ENCODE peak calls at places on chromosomes 12 and 14, in seven cellular contexts. M is psoas muscle, C is uterus, Z is cardiac muscle cell, A is pancreas, H is aorta, Q is colonic mucosa. X is an unnamed sample.

GRCh38 chr12:81288651-81289050 is 210.8 kb downstream of the ACSS3 start:
- DNase-seq in A (no peak), M (no peak), H (no peak), C (no peak), Z (no peak), Q (no peak), X (no peak)

GRCh38 chr14:67579040-67579439 is 21.0 kb downstream of the PIGH start:
- DNase-seq in C (no peak), A (no peak), H (no peak), Z (no peak), Q (no peak), M (no peak), X (no peak)

GRCh38 chr14:61342486-61342885 is 21.1 kb downstream of the PRKCH start:
- DNase-seq in A (no peak), Q (no peak), H (peak; percentile 53), M (no peak), C (peak; percentile 31), Z (no peak), X (no peak)

GRCh38 chr12:29320295-29321090 is 60.5 kb downstream of the ERGIC2 start:
- DNase-seq in H (no peak), C (no peak), M (no peak), Q (no peak), A (no peak), Z (peak; percentile 65), X (no peak)

GRCh38 chr14:33655421-33655820 is 295.5 kb downstream of the EGLN3 start:
- DNase-seq in M (no peak), Z (no peak), A (no peak), Q (no peak), H (no peak), C (no peak), X (no peak)

GRCh38 chr12:91123236-91123635 is 11.9 kb upstream of the LUM start:
- DNase-seq in Z (no peak), C (no peak), A (no peak), M (no peak), H (no peak), Q (no peak), X (no peak)

GRCh38 chr12:114665411-114666181 is 18.4 kb downstream of the TBX3 start:
- DNase-seq in A (no peak), C (no peak), Z (no peak), H (no peak), M (no peak), Q (no peak), X (no peak)

GRCh38 chr14:35558680-35559079 is 24.7 kb downstream of the INSM2 start:
- DNase-seq in M (no peak), A (no peak), H (no peak), C (no peak), Z (peak; percentile 9), Q (no peak), X (peak; percentile 20)

GRCh38 chr12:68378859-68379628 is 46.9 kb upstream of the MDM1 start:
- DNase-seq in C (no peak), H (no peak), M (no peak), Q (peak; percentile 76), A (no peak), Z (no peak), X (no peak)

GRCh38 chr12:40351976-40352375 is 127.2 kb downstream of the LRRK2 start:
- DNase-seq in H (no peak), Q (no peak), A (no peak), M (no peak), C (no peak), Z (no peak), X (no peak)

GRCh38 chr12:64560395-64561301 is 49.6 kb upstream of the RASSF3 start:
- DNase-seq in C (peak; percentile 62), Q (no peak), M (no peak), H (no peak), Z (peak; percentile 90), A (no peak), X (no peak)

GRCh38 chr14:100590726-100591452 is 3.7 kb upstream of the BEGAIN start:
- DNase-seq in Q (no peak), A (no peak), Z (no peak), M (peak; percentile 28), C (peak; percentile 3), H (peak; percentile 24), X (no peak)

GRCh38 chr12:48183876-48184548 is 568 bp downstream of the CCDC184 start:
- DNase-seq in M (no peak), Z (no peak), C (no peak), H (no peak), Q (no peak), A (no peak), X (no peak)

GRCh38 chr12:24838531-24838950 is 110.4 kb downstream of the BCAT1 start:
- DNase-seq in H (peak; percentile 50), C (peak; percentile 62), Z (peak; percentile 98), Q (peak; percentile 26), M (no peak), A (peak; percentile 28), X (no peak)

GRCh38 chr14:25537846-25538455 is 488.0 kb upstream of the STXBP6 start:
- DNase-seq in C (no peak), Z (no peak), M (no peak), Q (peak; percentile 52), A (no peak), H (no peak), X (no peak)

GRCh38 chr12:122412851-122413433 is 9.5 kb downstream of the CLIP1 start:
- DNase-seq in H (no peak), Q (no peak), A (no peak), C (no peak), M (no peak), Z (no peak), X (no peak)

GRCh38 chr12:122133192-122133950 is 40.6 kb downstream of the IL31 start:
- DNase-seq in A (no peak), Q (no peak), Z (no peak), H (no peak), M (no peak), C (no peak), X (no peak)

GRCh38 chr12:101076940-101077351 is 133.1 kb downstream of the SLC5A8 start:
- DNase-seq in Q (no peak), A (no peak), H (peak; percentile 74), M (no peak), Z (peak; percentile 20), C (no peak), X (no peak)

GRCh38 chr14:77641534-77642341 is 25.3 kb upstream of the SPTLC2 start:
- DNase-seq in C (peak; percentile 75), A (peak; percentile 45), Z (peak; percentile 89), Q (peak; percentile 78), M (peak; percentile 85), H (peak; percentile 92), X (no peak)

GRCh38 chr14:76591270-76591669 is 170.0 kb upstream of the VASH1 start:
- DNase-seq in Z (no peak), C (no peak), M (no peak), Q (no peak), H (no peak), A (no peak), X (no peak)

GRCh38 chr12:3629082-3629830 is 123.7 kb downstream of the CRACR2A start:
- DNase-seq in Z (no peak), M (no peak), C (no peak), A (no peak), H (no peak), Q (no peak), X (no peak)

GRCh38 chr12:47990351-47991105 is 13.7 kb downstream of the COL2A1 start:
- DNase-seq in Z (peak; percentile 42), Q (no peak), C (no peak), M (no peak), H (no peak), A (no peak), X (no peak)

DNA sequence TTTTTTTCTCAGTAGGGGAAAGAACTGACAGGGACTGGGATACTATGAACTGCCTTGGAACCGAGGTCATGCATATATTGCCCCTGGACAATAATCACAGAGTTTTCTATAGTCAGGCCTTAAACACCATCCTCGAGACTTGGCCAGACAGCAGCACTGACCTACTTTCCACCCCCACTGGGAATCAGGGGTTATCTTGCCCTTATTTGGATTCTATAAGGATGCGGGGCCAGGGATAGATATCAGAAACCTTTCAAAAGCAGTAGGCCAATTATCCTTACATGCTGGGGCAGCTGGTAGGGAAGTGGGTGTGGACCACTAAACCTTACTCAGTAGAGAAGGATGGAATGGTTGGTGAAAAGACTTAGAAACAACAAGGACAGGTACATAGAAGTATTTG is 2.0 kb downstream of the ZNF219 start:
- DNase-seq in C (no peak), H (no peak), A (no peak), Z (no peak), Q (no peak), M (no peak), X (no peak)
- H3K27ac ChIP-seq in C (peak overlapping the region; percentile 97), H (no peak overlapping the region), A (no peak overlapping the region), Z (peak overlapping the region; percentile 92), Q (peak overlapping the region; percentile 58), M (peak overlapping the region; percentile 73), X (no peak overlapping the region)

DNA sequence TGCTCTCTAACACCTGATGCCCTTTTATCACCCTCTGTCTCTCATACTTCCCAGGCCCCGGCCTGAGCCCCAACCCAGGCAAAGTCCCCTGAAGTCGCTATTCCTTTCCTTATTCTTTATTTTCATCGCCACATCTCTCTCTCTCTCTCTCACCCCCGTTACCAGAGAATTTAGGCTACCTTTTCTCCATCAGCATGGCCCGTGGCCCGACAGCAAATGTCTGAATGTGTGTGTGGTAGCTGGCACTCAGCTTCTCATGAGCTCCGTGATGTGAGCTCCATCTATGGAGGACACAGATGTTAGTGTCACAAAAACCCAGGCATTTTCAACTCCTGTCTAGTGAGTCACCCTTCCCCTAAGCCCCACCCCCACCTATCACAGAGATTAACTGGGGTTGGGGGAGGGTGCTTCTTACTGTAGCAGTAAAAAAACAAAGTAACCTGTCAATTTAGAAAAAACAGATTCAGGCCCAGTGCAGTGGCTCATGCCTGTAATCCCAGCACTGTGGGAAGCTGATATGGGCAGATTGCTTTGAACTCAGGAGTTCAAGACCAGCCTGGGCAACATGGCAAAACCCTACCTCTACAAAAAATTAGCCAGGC is 53.8 kb downstream of the VCPKMT start:
- DNase-seq in H (no peak), Z (peak; percentile 77), A (no peak), M (no peak), C (peak; percentile 59), Q (peak; percentile 78), X (no peak)
- H3K27ac ChIP-seq in H (peak overlapping the region; percentile 72), Z (peak overlapping the region; percentile 56), A (peak overlapping the region; percentile 75), M (no peak overlapping the region), C (peak overlapping the region; percentile 83), Q (peak overlapping the region; percentile 76), X (no peak overlapping the region)

GRCh38 chr12:53604581-53604980 is 21.6 kb downstream of the ATF7 start:
- DNase-seq in M (no peak), C (no peak), A (no peak), H (no peak), Z (no peak), Q (no peak), X (no peak)
- H3K27ac ChIP-seq in M (no peak overlapping the region), C (no peak overlapping the region), A (no peak overlapping the region), H (no peak overlapping the region), Z (no peak overlapping the region), Q (no peak overlapping the region), X (no peak overlapping the region)

DNA sequence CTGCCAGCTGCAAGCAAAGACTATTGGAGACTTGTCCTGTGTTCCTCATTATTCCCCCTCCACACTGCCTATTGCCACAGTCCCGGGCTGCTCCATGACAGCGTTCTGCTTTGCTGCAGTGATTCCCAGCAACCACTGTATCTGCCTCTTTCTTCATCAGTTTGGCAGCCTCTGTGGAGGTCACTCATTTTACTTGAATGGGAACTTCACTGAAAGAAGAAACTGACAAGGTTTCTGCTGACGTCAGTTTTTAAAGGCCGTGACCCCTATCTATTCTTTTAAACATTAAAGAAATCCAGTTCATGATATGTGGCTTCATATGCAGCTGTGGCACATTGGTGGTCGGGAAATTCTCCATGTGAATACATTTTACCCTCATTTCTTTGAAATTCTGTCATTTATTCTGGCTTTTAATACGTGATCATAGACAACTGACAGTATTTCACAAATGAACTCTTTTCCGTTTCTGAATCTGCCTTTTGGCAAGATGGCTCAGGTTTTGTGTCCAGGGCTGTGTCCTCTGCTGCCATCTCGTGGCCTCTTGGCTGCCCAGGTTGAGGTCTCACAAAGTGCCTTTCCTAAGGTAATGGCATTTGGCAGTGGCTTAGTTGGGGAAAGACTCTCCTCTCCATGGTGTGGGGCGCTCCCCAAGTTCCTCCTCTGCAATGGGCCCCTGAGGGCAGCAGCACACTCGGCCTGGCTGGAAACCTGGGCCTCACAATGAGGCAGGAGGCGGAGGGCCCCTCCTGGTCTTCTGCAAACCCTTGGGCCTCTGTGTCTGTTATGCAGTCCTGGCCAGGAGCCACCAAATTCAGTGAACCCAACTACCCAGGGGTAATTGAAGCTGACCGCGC is 5.9 kb downstream of the TMEM253 start:
- DNase-seq in Q (peak; percentile 91), Z (peak; percentile 84), C (peak; percentile 82), A (peak; percentile 80), H (peak; percentile 88), M (peak; percentile 89), X (no peak)
- H3K27ac ChIP-seq in Q (peak overlapping the region; percentile 19), Z (no peak overlapping the region), C (peak overlapping the region; percentile 61), A (peak overlapping the region; percentile 5), H (no peak overlapping the region), M (peak overlapping the region; percentile 30), X (no peak overlapping the region)

X was measured in iPS DF 6.9.